ENCODE peak calls at places on chromosomes 1 and 21, in seven cellular contexts. Q is type B pancreatic cell; N is iPS-NIHi11; Y is posterior vena cava; J is stimulated activated naive CD8-positive, alpha-beta T cell treated with anti-CD3 and anti-CD28 coated beads, Interleukin-15, Interleukin-2, amounts not matched to agents 100 U/mL and 50 U/mL, for 24 hours; U is activated T-cell treated with anti-CD3 and anti-CD28 coated beads for 48 hours; G is GM13976. Z is an unnamed sample.

GRCh38 chr1:72623299-72623708 is 341.0 kb upstream of the NEGR1 start:
- DNase-seq in U (no peak), G (peak; percentile 22), Q (no peak), Y (peak; percentile 41), J (no peak), N (peak; percentile 41), Z (no peak)

GRCh38 chr1:151443846-151444790 is 15.2 kb downstream of the POGZ start:
- DNase-seq in Q (no peak), J (peak; percentile 67), G (peak; percentile 67), U (peak; percentile 16), N (peak; percentile 85), Y (no peak), Z (no peak)

GRCh38 chr1:206469933-206470691 is at the start of gene IKBKE:
- DNase-seq in G (peak; percentile 85), N (peak; percentile 87), J (peak; percentile 58), U (peak; percentile 44), Y (peak; percentile 87), Q (no peak), Z (peak; percentile 82)

GRCh38 chr1:40308036-40308727 is 8.9 kb downstream of the COL9A2 start:
- DNase-seq in N (no peak), Q (no peak), G (no peak), Y (no peak), U (no peak), J (no peak), Z (no peak)

GRCh38 chr1:53766766-53767409 is 27.9 kb upstream of the GLIS1 start:
- DNase-seq in G (no peak), N (no peak), Y (no peak), Q (no peak), U (no peak), J (no peak), Z (no peak)

GRCh38 chr1:59673575-59674467 is 140.9 kb upstream of the HOOK1 start:
- DNase-seq in G (no peak), Y (no peak), Q (no peak), U (no peak), J (no peak), N (no peak), Z (peak; percentile 74)

GRCh38 chr1:44806025-44806703 is 987 bp downstream of the DYNLT4 start:
- DNase-seq in Y (peak; percentile 84), Q (no peak), N (no peak), J (no peak), U (no peak), G (no peak), Z (peak; percentile 70)

GRCh38 chr1:43492816-43493215 is 37.9 kb upstream of the PTPRF start:
- DNase-seq in Q (no peak), N (no peak), J (no peak), G (no peak), U (no peak), Y (no peak), Z (no peak)

GRCh38 chr1:83770322-83770661 is 228.6 kb downstream of the TTLL7 start:
- DNase-seq in G (no peak), Y (no peak), N (no peak), Q (no peak), U (no peak), J (no peak), Z (no peak)

GRCh38 chr1:14390816-14391215 is 207.7 kb upstream of the KAZN start:
- DNase-seq in G (no peak), Q (no peak), N (no peak), Y (no peak), U (no peak), J (no peak), Z (no peak)

GRCh38 chr1:119631433-119632102 is 16.5 kb downstream of the ZNF697 start:
- DNase-seq in U (no peak), N (peak; percentile 66), Y (peak; percentile 93), J (no peak), Q (no peak), G (no peak), Z (peak; percentile 96)

GRCh38 chr1:205004296-205004813 is 38.7 kb upstream of the CNTN2 start:
- DNase-seq in G (no peak), J (no peak), Y (no peak), N (no peak), U (no peak), Q (no peak), Z (no peak)

GRCh38 chr21:35284199-35284598 is 235.1 kb upstream of the RUNX1 start:
- DNase-seq in U (no peak), G (no peak), Y (peak; percentile 83), Q (no peak), N (no peak), J (no peak), Z (no peak)

GRCh38 chr1:91054780-91055481 is 33.1 kb upstream of the ZNF644 start:
- DNase-seq in N (no peak), U (no peak), Y (no peak), J (no peak), Q (no peak), G (peak; percentile 37), Z (no peak)

GRCh38 chr1:21334214-21335087 is 44.2 kb upstream of the ECE1 start:
- DNase-seq in J (peak; percentile 82), G (peak; percentile 84), N (peak; percentile 67), Y (peak; percentile 94), Q (no peak), U (peak; percentile 66), Z (peak; percentile 90)

GRCh38 chr1:234768171-234768568 is 158.2 kb upstream of the IRF2BP2 start:
- DNase-seq in U (no peak), N (no peak), Y (no peak), G (peak; percentile 59), J (peak; percentile 64), Q (no peak), Z (no peak)

GRCh38 chr1:50265790-50266314 is 157.1 kb downstream of the ELAVL4 start:
- DNase-seq in G (no peak), J (no peak), Y (no peak), U (no peak), Q (no peak), N (no peak), Z (peak; percentile 70)

GRCh38 chr1:52168373-52169080 is 26.6 kb downstream of the ZFYVE9 start:
- DNase-seq in Q (no peak), N (no peak), G (no peak), U (no peak), J (no peak), Y (no peak), Z (no peak)

GRCh38 chr1:183241446-183241845 is 55.4 kb downstream of the LAMC2 start:
- DNase-seq in N (no peak), G (no peak), Y (no peak), U (no peak), J (no peak), Q (no peak), Z (no peak)

GRCh38 chr1:93619507-93620168 is 62.0 kb downstream of the BCAR3 start:
- DNase-seq in G (no peak), N (no peak), Q (no peak), U (no peak), Y (no peak), J (no peak), Z (no peak)

GRCh38 chr1:155759966-155760630 is 71.2 kb downstream of the DAP3 start:
- DNase-seq in G (no peak), Q (no peak), N (no peak), U (no peak), Y (no peak), J (no peak), Z (no peak)

GRCh38 chr1:41730806-41731205 is 187.9 kb downstream of the HIVEP3 start:
- DNase-seq in U (no peak), J (no peak), G (no peak), Y (no peak), Q (no peak), N (no peak), Z (no peak)

GRCh38 chr1:168469690-168470089 is 74.1 kb downstream of the XCL2 start:
- DNase-seq in U (peak; percentile 36), Q (no peak), N (no peak), J (peak; percentile 62), G (no peak), Y (peak; percentile 91), Z (peak; percentile 89)

GRCh38 chr21:32889596-32889995 is 118.0 kb upstream of the PAXBP1 start:
- DNase-seq in G (no peak), N (no peak), Y (no peak), J (no peak), Q (no peak), U (no peak), Z (no peak)

GRCh38 chr21:46478910-46479309 is 20.2 kb downstream of the DIP2A start:
- DNase-seq in U (no peak), N (no peak), Q (no peak), J (no peak), Y (no peak), G (no peak), Z (no peak)

Z was measured in sigmoid colon.